ENCODE peak calls at places on chromosomes 4 and X, in four cellular contexts. I is body of pancreas, C is ovary, L is A549. O is an unnamed sample. For H3K4me1, the result is how much of the 10 kb centered on the place peaks cover.

GRCh38 chrX:45479196-45479834 is 278.6 kb upstream of the DIPK2B start:
- DNase-seq in C (no peak), L (peak), I (no peak), O (no peak)

GRCh38 chr4:159292137-159292896 is 189.4 kb downstream of the RAPGEF2 start:
- DNase-seq in L (no peak), C (no peak), I (no peak), O (no peak)

GRCh38 chrX:128800138-128800537 is 723.2 kb downstream of the SMARCA1 start:
- DNase-seq in L (no peak), I (no peak), C (no peak), O (no peak)

GRCh38 chr4:36285784-36286480 is 4.5 kb downstream of the DTHD1 start:
- DNase-seq in I (peak), C (no peak), L (no peak), O (no peak)

GRCh38 chr4:125582302-125582701 is 267.5 kb downstream of the FAT4 start:
- DNase-seq in C (no peak), I (no peak), L (no peak), O (no peak)

GRCh38 chr4:21753084-21753760 is 195.3 kb downstream of the KCNIP4 start:
- DNase-seq in L (no peak), I (no peak), C (no peak), O (no peak)

GRCh38 chr4:158139086-158139485 is 33.7 kb downstream of the GASK1B start:
- DNase-seq in I (no peak), C (no peak), L (no peak), O (no peak)

GRCh38 chr4:165207016-165207430 is 338 bp upstream of the KLHL2 start:
- DNase-seq in L (peak), I (peak), C (no peak), O (peak)

GRCh38 chr4:6280365-6280996 is 10.8 kb downstream of the WFS1 start:
- DNase-seq in C (peak), I (no peak), L (no peak), O (no peak)

GRCh38 chrX:5752831-5753230 is 475.8 kb downstream of the NLGN4X start:
- DNase-seq in I (no peak), C (no peak), L (no peak), O (no peak)

GRCh38 chr4:40563401-40563800 is 66.3 kb downstream of the RBM47 start:
- DNase-seq in I (no peak), C (no peak), L (no peak), O (peak)

GRCh38 chrX:11464360-11464759 is 171.1 kb downstream of the AMELX start:
- DNase-seq in L (no peak), C (no peak), I (no peak), O (no peak)

GRCh38 chr4:77990904-77991358 is 66.2 kb upstream of the FRAS1 start:
- DNase-seq in C (no peak), L (no peak), I (no peak), O (no peak)

GRCh38 chr4:83043801-83044407 is 8.9 kb downstream of the COPS4 start:
- DNase-seq in C (no peak), I (no peak), L (no peak), O (no peak)

GRCh38 chr4:120052840-120053239 is 13.8 kb downstream of the MAD2L1 start:
- DNase-seq in L (no peak), I (peak), C (no peak), O (peak)

GRCh38 chr4:53925050-53925605 is 139.3 kb downstream of the CHIC2 start:
- DNase-seq in L (no peak), C (no peak), I (no peak), O (no peak)

GRCh38 chr4:116024954-116025708 is 911.7 kb upstream of the NDST4 start:
- DNase-seq in C (no peak), I (no peak), L (no peak), O (no peak)

GRCh38 chr4:88005086-88005485 is 2.3 kb upstream of the PKD2 start:
- DNase-seq in I (peak), L (no peak), C (no peak), O (no peak)

GRCh38 chr4:140158234-140159030 is 4.4 kb upstream of the MAML3 start:
- DNase-seq in C (peak), L (no peak), I (peak), O (no peak)

GRCh38 chrX:10989386-10989785 is 121.7 kb upstream of the HCCS start:
- DNase-seq in I (no peak), L (no peak), C (no peak), O (no peak)

GRCh38 chr4:122534776-122535175 is 78.3 kb upstream of the IL2 start:
- DNase-seq in I (no peak), L (no peak), C (no peak), O (no peak)

GRCh38 chrX:9627827-9628406 is 137.7 kb downstream of the GPR143 start:
- DNase-seq in I (no peak), L (no peak), C (no peak), O (no peak)

GRCh38 chr4:101823864-101824263 is 33.3 kb downstream of the BANK1 start:
- DNase-seq in I (no peak), C (no peak), L (no peak), O (no peak)

GRCh38 chr4:128310266-128310697 is 22.7 kb upstream of the PGRMC2 start:
- DNase-seq in C (no peak), I (peak), L (peak), O (no peak)

DNA sequence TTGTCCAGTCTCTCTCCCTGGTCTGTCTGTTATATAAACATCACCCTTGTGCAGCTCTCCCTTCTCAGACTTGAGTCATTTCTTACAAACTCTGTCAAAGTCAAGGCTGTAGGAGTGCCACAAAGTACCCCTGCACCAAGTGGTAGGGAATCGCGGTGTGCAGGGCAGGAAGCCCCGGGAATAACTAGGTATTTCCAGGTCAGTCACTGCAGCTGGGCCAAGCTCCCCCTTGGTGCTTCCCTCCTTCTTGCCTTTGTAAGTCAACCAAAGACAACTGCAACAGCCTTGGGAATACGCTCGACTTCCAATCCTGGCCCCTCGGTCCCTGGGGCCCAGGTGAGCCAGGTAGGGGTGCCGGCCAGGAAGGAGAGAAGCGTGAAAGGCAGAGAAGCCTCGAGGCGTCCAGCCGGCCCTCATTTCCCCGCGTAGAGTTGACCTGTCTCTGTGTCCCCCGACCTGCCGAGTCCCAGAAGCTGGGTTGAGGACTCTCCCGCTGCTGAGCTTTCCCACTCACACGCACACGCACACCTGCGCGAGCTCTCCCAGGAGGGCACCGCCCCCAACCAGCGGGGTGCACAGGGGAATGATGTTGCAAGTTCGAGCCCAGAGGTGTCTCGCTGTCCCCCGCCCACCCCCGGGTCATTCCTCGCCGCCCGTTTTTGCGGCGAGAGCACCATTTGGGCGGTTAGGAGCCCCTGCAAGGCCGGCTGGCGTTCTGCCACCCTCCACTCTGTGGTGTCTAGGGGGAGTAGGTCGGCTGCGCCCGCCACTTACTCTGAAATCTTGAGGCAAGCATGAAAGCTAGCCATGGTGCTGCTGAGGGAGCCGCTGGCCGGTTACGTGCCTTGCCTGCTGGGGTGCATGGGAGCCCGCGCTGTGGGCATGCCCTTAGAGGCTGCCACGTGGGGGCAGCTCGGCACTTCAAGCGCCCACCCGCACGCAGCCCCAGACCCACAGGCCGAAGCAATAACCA is 22.8 kb upstream of the KIAA1210 start:
- DNase-seq in I (no peak), C (peak), L (no peak), O (no peak)
- TF ChIP-seq POLR2A in I (no peak), C (no peak), L (no peak), O (no peak)

GRCh38 chrX:153882557-153882956 is 3.4 kb downstream of the L1CAM start:
- DNase-seq in C (no peak), L (no peak), I (no peak), O (no peak)

GRCh38 chrX:153880440-153880815 is 5.5 kb downstream of the L1CAM start:
- DNase-seq in C (no peak), I (no peak), L (no peak), O (no peak)

GRCh38 chrX:153881281-153881680 is 4.7 kb downstream of the L1CAM start:
- DNase-seq in I (no peak), C (no peak), L (no peak), O (no peak)

GRCh38 chrX:153883163-153883843 is 2.7 kb downstream of the L1CAM start:
- DNase-seq in L (no peak), I (no peak), C (no peak), O (no peak)

GRCh38 chrX:153882086-153882498 is 3.9 kb downstream of the L1CAM start:
- DNase-seq in L (no peak), I (no peak), C (no peak), O (no peak)
- H3K4me1 ChIP-seq in L (under half), I (under half), C (under half), O (under half)

GRCh38 chrX:1444896-1445480 is 7.7 kb downstream of the ASMTL start:
- DNase-seq in C (peak), I (no peak), L (no peak), O (no peak)

GRCh38 chrX:1442016-1442665 is 10.6 kb downstream of the ASMTL start:
- DNase-seq in I (no peak), C (peak), L (no peak), O (peak)

GRCh38 chrX:1440506-1440905 is 12.2 kb downstream of the ASMTL start:
- DNase-seq in C (peak), I (no peak), L (no peak), O (peak)

GRCh38 chrX:1442724-1443367 is 9.9 kb downstream of the ASMTL start:
- DNase-seq in L (no peak), C (peak), I (no peak), O (peak)

DNA sequence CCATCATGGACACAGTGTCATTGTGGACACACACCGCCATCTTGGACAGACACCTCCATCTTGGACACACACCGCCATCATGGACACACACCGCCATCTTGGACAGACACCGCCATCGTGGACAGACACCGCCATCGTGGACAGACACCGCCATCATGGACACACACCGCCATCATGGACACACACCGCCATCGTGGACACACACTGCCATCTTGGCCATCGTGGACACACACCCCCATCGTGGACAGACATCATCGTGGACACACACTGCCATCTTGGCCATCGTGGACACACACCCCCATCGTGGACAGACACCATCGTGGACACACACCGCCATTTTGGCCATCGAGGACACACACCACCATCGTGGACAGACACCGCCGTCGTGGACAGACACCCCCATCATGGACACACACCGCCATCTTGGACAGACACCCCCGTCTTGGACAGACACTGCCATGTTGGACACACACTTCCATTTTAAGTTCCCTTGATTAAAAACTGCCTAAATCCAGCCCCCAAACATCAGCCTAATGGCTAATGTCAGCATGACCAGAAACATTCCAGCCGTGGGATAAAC is 9.1 kb downstream of the ASMTL start:
- DNase-seq in C (peak), I (no peak), L (no peak), O (peak)
- TF ChIP-seq POLR2A in C (no peak), I (no peak), L (no peak), O (no peak)

DNA sequence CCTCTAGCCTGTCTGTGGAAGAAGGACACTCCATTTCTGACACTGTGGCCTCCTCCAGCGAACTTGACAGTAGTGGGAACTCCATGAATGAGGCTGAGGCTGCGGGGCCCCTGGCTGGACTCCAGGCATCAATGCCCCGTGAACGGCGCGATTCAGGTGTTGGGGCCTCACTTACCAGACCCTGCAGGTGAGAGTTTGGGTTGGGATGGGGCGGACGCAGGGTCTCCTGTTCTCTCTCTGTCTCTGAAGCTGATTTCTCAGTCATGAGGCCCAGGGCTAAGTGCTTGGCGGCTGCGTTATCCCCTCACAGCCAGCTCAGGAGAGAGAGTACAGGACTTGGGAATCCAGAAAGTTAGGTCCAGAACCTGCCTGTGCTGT is 71.0 kb downstream of the STARD8 start:
- DNase-seq in C (no peak), I (no peak), L (no peak), O (no peak)
- H3K4me1 ChIP-seq in C (under half), I (under half), L (under half), O (under half)

DNA sequence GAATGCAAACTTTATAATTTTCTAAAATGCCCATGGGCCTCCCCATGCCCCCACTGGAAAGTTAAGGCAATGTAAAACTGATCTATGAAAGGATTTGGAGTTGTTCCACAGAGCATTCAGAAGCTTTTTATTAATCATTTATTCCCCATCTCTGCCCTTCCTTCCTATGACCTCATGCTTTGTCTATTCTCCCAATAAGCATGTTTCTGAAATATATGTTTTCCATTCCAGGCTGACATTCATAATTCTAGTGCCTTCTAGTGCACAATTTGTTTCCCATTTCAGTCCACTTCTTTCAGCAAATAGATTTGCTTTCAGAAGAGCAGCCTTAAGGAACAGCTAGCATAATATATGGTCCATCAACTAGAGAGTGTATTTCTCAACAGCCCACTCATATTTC is 77.0 kb upstream of the ATXN3L start:
- DNase-seq in L (no peak), C (no peak), I (no peak), O (no peak)
- TF ChIP-seq POLR2A in L (no peak), C (no peak), I (no peak), O (no peak)

DNA sequence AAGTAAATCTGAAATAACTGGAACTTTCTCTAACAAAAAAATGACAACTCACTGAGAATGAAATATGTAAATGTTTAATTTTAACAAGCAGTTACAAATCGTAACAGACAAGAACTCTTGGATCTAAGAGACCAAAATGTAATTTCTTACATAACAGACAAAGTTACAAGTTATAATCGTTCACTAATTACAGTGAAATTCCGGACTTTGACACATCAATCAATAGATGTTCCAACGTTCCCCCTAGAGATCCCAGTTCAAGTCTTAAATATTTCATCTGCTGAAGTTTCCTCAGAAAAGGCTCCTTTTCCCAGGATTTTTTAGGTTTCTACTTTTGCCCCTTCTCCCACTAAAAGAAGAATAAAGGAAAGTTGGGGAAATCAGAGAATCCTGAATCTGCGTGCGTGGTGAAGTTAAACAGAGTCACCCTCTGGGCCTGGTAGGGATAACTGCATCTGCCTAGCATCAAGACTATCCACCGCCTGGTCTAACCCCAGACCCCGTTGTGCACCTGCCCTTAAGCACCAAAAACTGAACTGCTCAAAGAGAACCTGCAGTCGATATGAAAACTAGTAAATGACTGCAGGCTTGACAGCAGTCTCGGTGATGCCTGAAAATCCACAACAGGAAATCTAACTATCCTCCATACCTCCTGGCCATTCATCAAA is 2.3 kb downstream of the IRF2 start:
- DNase-seq in I (no peak), C (no peak), L (no peak), O (no peak)
- H3K4me1 ChIP-seq in I (half or more), C (under half), L (under half), O (under half)

DNA sequence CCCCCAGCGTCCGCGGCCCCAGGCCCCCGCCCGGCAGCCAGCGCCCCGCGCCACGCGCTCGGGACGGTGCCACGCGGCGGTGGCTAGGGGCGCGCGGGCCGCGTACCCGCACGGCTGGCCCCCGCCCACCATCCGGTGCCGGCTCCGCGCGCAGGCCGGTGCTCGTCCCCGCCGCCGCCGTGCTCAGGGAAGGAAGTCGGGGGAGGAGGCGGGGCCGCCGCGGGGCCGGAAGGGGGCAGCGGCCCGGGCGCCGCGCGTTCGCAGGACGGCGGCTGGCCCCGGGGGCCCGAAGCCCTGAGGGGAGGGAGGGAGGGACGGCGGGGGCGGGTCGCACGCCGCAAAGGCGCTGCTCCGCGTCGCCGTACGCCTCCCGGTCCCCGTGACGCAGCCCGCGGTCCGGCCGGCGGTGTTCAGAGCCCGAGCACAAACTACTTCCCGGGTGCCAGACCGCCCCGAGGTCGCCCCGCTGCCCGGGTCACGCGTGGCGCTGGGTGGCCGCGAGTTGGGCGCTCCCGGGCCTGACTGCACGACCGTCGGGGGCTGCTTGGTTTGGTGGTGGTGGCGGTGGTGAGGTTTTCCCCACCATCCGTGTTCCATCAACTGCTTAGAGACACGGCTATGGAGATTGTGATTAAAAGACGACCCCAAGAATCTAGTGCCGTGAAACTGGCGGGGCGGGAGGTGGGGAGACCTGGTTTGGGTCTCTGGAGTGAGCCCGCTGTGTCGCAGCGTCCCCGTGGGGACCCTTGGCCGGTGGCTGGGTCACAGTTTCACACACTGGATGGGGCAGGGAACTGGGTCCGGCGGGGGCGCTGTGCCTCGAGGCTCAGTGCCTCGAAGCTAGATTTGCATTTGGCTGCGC is at the start of gene DCTD:
- DNase-seq in L (no peak), I (peak), C (peak), O (peak)
- TF ChIP-seq POLR2A in L (peak), I (peak), C (peak), O (peak)

GRCh38 chr4:3525532-3526430 is 6.4 kb downstream of the LRPAP1 start:
- DNase-seq in L (no peak), C (peak), I (no peak), O (peak)
- H3K4me1 ChIP-seq in L (under half), C (under half), I (under half), O (under half)

GRCh38 chrX:49171752-49172279 is at the start of gene PLP2:
- DNase-seq in I (peak), L (no peak), C (peak), O (peak)
- TF ChIP-seq POLR2A in I (peak), L (peak), C (no peak), O (no peak)